ENCODE peak calls at places on chromosomes 11 and 22, in nine cellular contexts. W is effector memory CD8-positive, alpha-beta T cell; H is omental fat pad; D is ELR; E is testis; T is stimulated activated CD4-positive, alpha-beta T cell treated with anti-CD3 and anti-CD28 coated beads, Interleukin-12 subunit alpha, Interleukin-12 subunit beta, amount 100 ng/mL, for 4 hours; P is HFFc6; C is progenitor cell of endocrine pancreas; V is MCF 10A. Y is an unnamed sample.

GRCh38 chr11:36455658-36456111 is 54.4 kb downstream of the TRAF6 start:
- DNase-seq in W (no peak), H (no peak), D (peak), E (peak), T (no peak), P (peak), C (no peak), V (peak), Y (peak)

GRCh38 chr11:117143390-117143789 is 697 bp upstream of the PAFAH1B2 start:
- DNase-seq in W (no peak), H (no peak), D (peak), E (peak), T (peak), P (no peak), C (no peak), V (peak), Y (peak)

GRCh38 chr11:73520358-73521061 is 77.4 kb downstream of the FAM168A start:
- DNase-seq in W (no peak), H (no peak), D (no peak), E (no peak), T (no peak), P (no peak), C (no peak), V (no peak), Y (no peak)

GRCh38 chr22:38569181-38569971 is 607 bp downstream of the DMC1 start:
- DNase-seq in W (no peak), H (no peak), D (peak), E (peak), T (no peak), P (no peak), C (no peak), V (no peak), Y (peak)

GRCh38 chr11:71988050-71988449 is 10.7 kb upstream of the IL18BP start:
- DNase-seq in W (no peak), H (no peak), D (peak), E (no peak), T (no peak), P (peak), C (no peak), V (no peak), Y (no peak)

GRCh38 chr22:22785316-22786065 is 102.1 kb upstream of the IGLL5 start:
- DNase-seq in W (no peak), H (no peak), D (no peak), E (no peak), T (no peak), P (no peak), C (no peak), V (no peak), Y (no peak)

GRCh38 chr11:132008226-132008625 is 637.8 kb downstream of the NTM start:
- DNase-seq in W (no peak), H (no peak), D (no peak), E (no peak), T (no peak), P (no peak), C (no peak), V (no peak), Y (no peak)

GRCh38 chr11:12245549-12245986 is 131.8 kb upstream of the PARVA start:
- DNase-seq in W (no peak), H (no peak), D (no peak), E (no peak), T (no peak), P (no peak), C (no peak), V (peak), Y (no peak)

GRCh38 chr22:39723899-39724351 is 153.4 kb downstream of the CACNA1I start:
- DNase-seq in W (no peak), H (no peak), D (peak), E (peak), T (no peak), P (no peak), C (no peak), V (peak), Y (peak)

GRCh38 chr22:39097098-39098020 is at the start of gene APOBEC3H:
- DNase-seq in W (no peak), H (no peak), D (no peak), E (peak), T (no peak), P (no peak), C (no peak), V (peak), Y (peak)

GRCh38 chr22:21951931-21952465 is 650 bp downstream of the PPM1F start:
- DNase-seq in W (no peak), H (no peak), D (peak), E (peak), T (peak), P (peak), C (peak), V (peak), Y (no peak)

GRCh38 chr11:126282361-126282741 is 542 bp upstream of the TIRAP start:
- DNase-seq in W (no peak), H (peak), D (peak), E (peak), T (peak), P (peak), C (peak), V (peak), Y (peak)

GRCh38 chr11:43315966-43316365 is 4.2 kb downstream of the API5 start:
- DNase-seq in W (no peak), H (no peak), D (no peak), E (no peak), T (no peak), P (no peak), C (no peak), V (no peak), Y (no peak)

GRCh38 chr11:43575931-43576833 is 104.4 kb upstream of the HSD17B12 start:
- DNase-seq in W (no peak), H (no peak), D (peak), E (no peak), T (no peak), P (no peak), C (no peak), V (no peak), Y (no peak)

GRCh38 chr22:38491707-38492348 is 14.3 kb downstream of the DDX17 start:
- DNase-seq in W (no peak), H (no peak), D (no peak), E (no peak), T (no peak), P (no peak), C (no peak), V (no peak), Y (no peak)

GRCh38 chr11:57514538-57515331 is 767 bp downstream of the SLC43A1 start:
- DNase-seq in W (peak), H (no peak), D (peak), E (peak), T (peak), P (no peak), C (no peak), V (no peak), Y (peak)

GRCh38 chr22:47192106-47192650 is 429.7 kb downstream of the TBC1D22A start:
- DNase-seq in W (no peak), H (peak), D (no peak), E (peak), T (no peak), P (no peak), C (no peak), V (no peak), Y (no peak)

GRCh38 chr11:8025816-8026215 is 38.7 kb downstream of the EIF3F start:
- DNase-seq in W (no peak), H (no peak), D (peak), E (no peak), T (no peak), P (peak), C (no peak), V (peak), Y (no peak)

GRCh38 chr11:119782673-119783072 is 53.7 kb upstream of the NECTIN1 start:
- DNase-seq in W (no peak), H (no peak), D (no peak), E (no peak), T (no peak), P (no peak), C (no peak), V (no peak), Y (no peak)

GRCh38 chr22:30668306-30668655 is 606 bp upstream of the DUSP18 start:
- DNase-seq in W (no peak), H (no peak), D (no peak), E (no peak), T (no peak), P (no peak), C (no peak), V (no peak), Y (peak)

GRCh38 chr11:61509058-61510029 is 795 bp downstream of the LRRC10B start:
- DNase-seq in W (peak), H (no peak), D (peak), E (peak), T (peak), P (no peak), C (peak), V (no peak), Y (peak)

GRCh38 chr11:78351193-78351592 is 66.4 kb downstream of the GAB2 start:
- DNase-seq in W (no peak), H (no peak), D (no peak), E (no peak), T (no peak), P (no peak), C (no peak), V (no peak), Y (no peak)

GRCh38 chr11:86191874-86192273 is 52.7 kb upstream of the EED start:
- DNase-seq in W (no peak), H (no peak), D (no peak), E (no peak), T (no peak), P (no peak), C (no peak), V (no peak), Y (no peak)

GRCh38 chr22:31278643-31279326 is 13.5 kb downstream of the PIK3IP1 start:
- DNase-seq in W (no peak), H (no peak), D (no peak), E (no peak), T (no peak), P (no peak), C (no peak), V (no peak), Y (no peak)

GRCh38 chr22:33210129-33210784 is 152.1 kb upstream of the SYN3 start:
- DNase-seq in W (peak), H (no peak), D (peak), E (peak), T (no peak), P (peak), C (peak), V (peak), Y (peak)

GRCh38 chr22:28027453-28028448 is 108.7 kb upstream of the PITPNB start:
- DNase-seq in W (no peak), H (no peak), D (no peak), E (peak), T (no peak), P (no peak), C (no peak), V (no peak), Y (no peak)

GRCh38 chr11:105181521-105181920 is 42.0 kb upstream of the CARD18 start:
- DNase-seq in W (no peak), H (no peak), D (no peak), E (no peak), T (no peak), P (no peak), C (no peak), V (peak), Y (no peak)

GRCh38 chr11:86888164-86888977 is 66.8 kb downstream of the FZD4 start:
- DNase-seq in W (no peak), H (no peak), D (peak), E (no peak), T (no peak), P (peak), C (no peak), V (no peak), Y (no peak)

Y was measured in RWPE1.